ENCODE peak calls at places on chromosomes 16 and 17, in six cellular contexts. Q, K, T, I, N and A are unnamed samples.

GRCh38 chr17:39568710-39569109 is 39.0 kb downstream of the NEUROD2 start:
- DNase-seq in Q (no peak), K (no peak), T (no peak), I (peak), N (no peak), A (no peak)

GRCh38 chr16:47881574-47881973 is 274.2 kb downstream of the ABCC12 start:
- DNase-seq in Q (no peak), K (no peak), T (no peak), I (no peak), N (no peak), A (no peak)

GRCh38 chr17:11028349-11028748 is 190.5 kb upstream of the PIRT start:
- DNase-seq in Q (no peak), K (no peak), T (no peak), I (no peak), N (no peak), A (no peak)

GRCh38 chr17:38912221-38912813 is 13.1 kb upstream of the LASP1NB start:
- DNase-seq in Q (no peak), K (no peak), T (no peak), I (no peak), N (peak), A (no peak)

GRCh38 chr16:81376880-81377279 is 62.1 kb downstream of the GAN start:
- DNase-seq in Q (peak), K (no peak), T (no peak), I (no peak), N (no peak), A (peak)

GRCh38 chr17:31004160-31004559 is 33.3 kb downstream of the RNF135 start:
- DNase-seq in Q (no peak), K (no peak), T (no peak), I (no peak), N (no peak), A (no peak)

GRCh38 chr16:80972611-80973010 is 34.1 kb downstream of the CMC2 start:
- DNase-seq in Q (no peak), K (no peak), T (no peak), I (no peak), N (no peak), A (no peak)

GRCh38 chr17:71234349-71234748 is 886.5 kb upstream of the SOX9 start:
- DNase-seq in Q (no peak), K (no peak), T (no peak), I (no peak), N (no peak), A (no peak)

GRCh38 chr17:1058423-1059130 is 61.6 kb downstream of the TIMM22 start:
- DNase-seq in Q (peak), K (peak), T (no peak), I (no peak), N (peak), A (no peak)

GRCh38 chr16:77193377-77193776 is 2.4 kb downstream of the MON1B start:
- DNase-seq in Q (no peak), K (no peak), T (no peak), I (no peak), N (no peak), A (no peak)

GRCh38 chr17:41555105-41555887 is 16.6 kb downstream of the KRT9 start:
- DNase-seq in Q (no peak), K (no peak), T (no peak), I (no peak), N (no peak), A (no peak)

GRCh38 chr16:74742051-74742481 is 32.6 kb downstream of the FA2H start:
- DNase-seq in Q (peak), K (no peak), T (no peak), I (no peak), N (no peak), A (no peak)

GRCh38 chr17:6654816-6655731 is 3.5 kb downstream of the C17orf100 start:
- DNase-seq in Q (peak), K (peak), T (peak), I (peak), N (no peak), A (peak)

GRCh38 chr17:36459601-36460000 is 26.9 kb upstream of the ZNHIT3 start:
- DNase-seq in Q (no peak), K (no peak), T (no peak), I (no peak), N (no peak), A (no peak)

GRCh38 chr17:418421-418751 is 65.8 kb upstream of the RPH3AL start:
- DNase-seq in Q (no peak), K (no peak), T (no peak), I (no peak), N (no peak), A (no peak)

GRCh38 chr17:39485555-39485954 is 24.3 kb downstream of the CDK12 start:
- DNase-seq in Q (peak), K (no peak), T (no peak), I (no peak), N (no peak), A (peak)

GRCh38 chr17:44383363-44383762 is 6.1 kb downstream of the ITGA2B start:
- DNase-seq in Q (no peak), K (no peak), T (no peak), I (no peak), N (no peak), A (no peak)

GRCh38 chr16:79997257-79997656 is 396.7 kb upstream of the MAF start:
- DNase-seq in Q (peak), K (no peak), T (peak), I (no peak), N (no peak), A (no peak)

GRCh38 chr17:66353937-66354401 is 51.6 kb downstream of the PRKCA start:
- DNase-seq in Q (peak), K (no peak), T (no peak), I (no peak), N (no peak), A (no peak)

GRCh38 chr16:57165923-57166322 is 19.9 kb downstream of the PSME3IP1 start:
- DNase-seq in Q (peak), K (no peak), T (no peak), I (no peak), N (no peak), A (no peak)

GRCh38 chr17:76710863-76711611 is at the start of gene MXRA7:
- DNase-seq in Q (peak), K (peak), T (peak), I (peak), N (peak), A (no peak)

GRCh38 chr16:65121870-65122723 is at the start of gene CDH11:
- DNase-seq in Q (peak), K (peak), T (peak), I (peak), N (no peak), A (no peak)

GRCh38 chr17:352421-353212 is at the start of gene RPH3AL:
- DNase-seq in Q (peak), K (peak), T (peak), I (peak), N (peak), A (no peak)

GRCh38 chr16:66869424-66869823 is 10.9 kb upstream of the PDP2 start:
- DNase-seq in Q (no peak), K (no peak), T (no peak), I (no peak), N (no peak), A (no peak)

GRCh38 chr17:2982854-2983636 is 80.4 kb downstream of the OR1D5 start:
- DNase-seq in Q (peak), K (peak), T (no peak), I (no peak), N (peak), A (no peak)
- H3K27ac ChIP-seq in Q (no peak), K (no peak), T (no peak), I (no peak), N (no peak), A (no peak)

GRCh38 chr16:28975158-28975603 is 603 bp downstream of the SPNS1 start:
- DNase-seq in Q (peak), K (no peak), T (no peak), I (no peak), N (no peak), A (no peak)
- H3K27ac ChIP-seq in Q (peak), K (no peak), T (peak), I (peak), N (peak), A (peak)

GRCh38 chr16:73049051-73049910 is 1.4 kb upstream of the ZFHX3 start:
- DNase-seq in Q (no peak), K (no peak), T (no peak), I (no peak), N (no peak), A (no peak)
- H3K27ac ChIP-seq in Q (peak), K (peak), T (peak), I (peak), N (peak), A (peak)

DNA sequence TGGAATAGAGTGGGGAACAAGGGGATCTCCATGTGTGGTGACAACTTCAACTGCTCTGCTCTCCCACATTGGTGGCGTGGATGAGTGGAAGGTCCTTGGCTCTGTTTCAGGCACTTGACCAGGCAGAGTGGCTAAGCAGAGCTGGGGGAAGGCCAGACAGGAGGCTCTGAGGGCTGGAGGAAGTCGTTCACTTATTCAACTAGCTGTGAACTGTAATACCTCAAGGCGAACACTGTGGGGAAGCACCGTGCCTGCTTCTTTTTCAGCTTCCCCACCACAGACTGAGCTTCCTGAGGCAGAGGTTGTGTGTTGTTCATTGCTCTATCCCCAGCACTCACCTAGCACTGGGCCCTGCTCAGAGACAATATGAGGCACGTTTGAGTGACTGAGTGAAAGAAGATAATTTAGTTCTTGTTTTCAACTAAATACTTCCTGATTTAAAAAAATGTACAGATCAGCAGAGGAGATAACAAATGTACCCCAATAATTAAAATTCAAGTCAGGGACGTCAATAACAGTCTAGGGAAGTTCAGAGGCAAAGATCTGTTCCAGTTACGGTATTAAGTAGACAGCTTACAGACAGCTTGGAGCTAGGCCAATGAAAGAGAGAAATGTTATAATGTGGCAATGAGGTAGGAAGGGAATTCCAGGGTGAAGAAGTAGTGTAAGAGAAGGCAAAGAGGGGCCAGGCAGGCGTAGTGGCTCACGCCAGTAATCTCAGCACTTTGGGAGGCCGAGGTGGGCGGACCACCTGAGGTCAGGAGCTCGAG is 34.7 kb downstream of the MYO18A start:
- DNase-seq in Q (peak), K (peak), T (peak), I (peak), N (no peak), A (no peak)
- H3K27ac ChIP-seq in Q (no peak), K (peak), T (peak), I (no peak), N (peak), A (peak)

GRCh38 chr17:42571435-42572225 is 4.7 kb downstream of the MLX start:
- DNase-seq in Q (no peak), K (peak), T (no peak), I (peak), N (peak), A (no peak)
- H3K27ac ChIP-seq in Q (peak), K (no peak), T (no peak), I (peak), N (peak), A (no peak)